ENCODE peak calls at places on chromosomes 7 and 10, in nine cellular contexts. A is left colon; N is fibroblast of the aortic adventitia; X is NCI-H1436 treated with DMSO at 0.1 percent for 48 hours; V is CD8-positive, alpha-beta memory T cell; P is M059J; Z is activated naive CD8-positive, alpha-beta T cell treated with anti-CD3 and anti-CD28 coated beads, Interleukin-2, amount 10 ng/mL, durations not matched to agents 7 days and 5 days; Q is pons; E is SJCRH30. O is an unnamed sample.

GRCh38 chr10:12801214-12802087 is 200.1 kb downstream of the CCDC3 start:
- DNase-seq in P (no peak), A (no peak), E (no peak), Q (no peak), V (no peak), Z (no peak), N (no peak), X (no peak), O (no peak)

GRCh38 chr10:125091891-125092290 is 68.5 kb downstream of the CTBP2 start:
- DNase-seq in Z (no peak), P (no peak), V (no peak), X (no peak), Q (no peak), A (no peak), N (peak), E (no peak), O (no peak)

GRCh38 chr7:101996131-101996691 is 178.8 kb downstream of the CUX1 start:
- DNase-seq in Z (no peak), V (no peak), P (no peak), N (no peak), A (no peak), E (no peak), Q (no peak), X (no peak), O (no peak)

GRCh38 chr10:104766341-104766740 is 125.3 kb downstream of the SORCS3 start:
- DNase-seq in Q (peak), Z (no peak), P (peak), N (peak), E (no peak), V (no peak), A (no peak), X (no peak), O (no peak)

GRCh38 chr7:133564484-133564883 is 311.6 kb downstream of the EXOC4 start:
- DNase-seq in V (no peak), Z (no peak), A (no peak), N (no peak), E (no peak), Q (no peak), X (no peak), P (no peak), O (no peak)

GRCh38 chr7:22356855-22357310 is at the start of gene RAPGEF5:
- DNase-seq in Q (no peak), P (no peak), E (no peak), X (no peak), Z (peak), N (no peak), A (peak), V (no peak), O (peak)

GRCh38 chr10:11611248-11612003 is at the start of gene USP6NL:
- DNase-seq in P (peak), Z (peak), N (peak), Q (peak), X (peak), E (peak), A (peak), V (peak), O (peak)

GRCh38 chr10:132387723-132388210 is 9.2 kb upstream of the PWWP2B start:
- DNase-seq in A (peak), V (peak), P (peak), Q (no peak), X (peak), E (peak), Z (peak), N (peak), O (peak)

GRCh38 chr10:91925022-91925320 is 1.4 kb downstream of the BTAF1 start:
- DNase-seq in X (no peak), A (no peak), E (no peak), N (peak), P (no peak), Q (no peak), V (no peak), Z (no peak), O (no peak)

GRCh38 chr10:51501396-51501795 is 198.0 kb downstream of the CSTF2T start:
- DNase-seq in N (peak), Q (peak), Z (no peak), P (no peak), A (no peak), E (no peak), X (no peak), V (no peak), O (no peak)

GRCh38 chr10:93916257-93917063 is 22.7 kb downstream of the SLC35G1 start:
- DNase-seq in P (peak), Q (peak), Z (no peak), V (no peak), N (peak), X (no peak), E (peak), A (no peak), O (no peak)

GRCh38 chr7:34048445-34048844 is 143.1 kb downstream of the BMPER start:
- DNase-seq in E (no peak), Q (no peak), X (no peak), P (no peak), N (peak), Z (no peak), V (no peak), A (no peak), O (no peak)

GRCh38 chr10:33136271-33136670 is 178.2 kb upstream of the ITGB1 start:
- DNase-seq in N (no peak), V (no peak), Q (no peak), E (peak), P (peak), Z (no peak), X (no peak), A (no peak), O (no peak)

GRCh38 chr10:18340496-18341051 is 200.3 kb downstream of the CACNB2 start:
- DNase-seq in E (no peak), Q (peak), V (no peak), P (no peak), Z (no peak), A (no peak), N (peak), X (no peak), O (no peak)

GRCh38 chr10:37490266-37490665 is 364.9 kb downstream of the ANKRD30A start:
- DNase-seq in P (peak), N (no peak), Q (no peak), V (no peak), X (no peak), Z (no peak), E (peak), A (no peak), O (no peak)

GRCh38 chr10:23325132-23325531 is 19.5 kb downstream of the C10orf67 start:
- DNase-seq in V (no peak), E (no peak), P (no peak), Q (no peak), X (no peak), Z (no peak), N (no peak), A (no peak), O (no peak)

GRCh38 chr10:36888925-36889573 is 236.3 kb upstream of the ANKRD30A start:
- DNase-seq in V (no peak), A (peak), E (peak), Z (peak), X (no peak), P (peak), N (no peak), Q (peak), O (peak)

GRCh38 chr10:95841711-95842498 is 65.9 kb upstream of the CC2D2B start:
- DNase-seq in N (peak), Z (no peak), Q (peak), A (peak), V (no peak), P (peak), E (peak), X (no peak), O (peak)